ENCODE peak calls at places on chromosomes 3 and 15, in five cellular contexts. D, P, F, I and B are unnamed samples.

GRCh38 chr3:159856496-159857098 is 132.0 kb upstream of the IL12A start:
- DNase-seq in D (no peak), P (no peak), F (no peak), I (no peak), B (no peak)

GRCh38 chr15:39580630-39581500 is at the start of gene THBS1:
- DNase-seq in I (peak), F (peak), D (peak), P (peak), B (peak)

GRCh38 chr15:43007551-43007950 is 87.0 kb upstream of the TTBK2 start:
- DNase-seq in I (no peak), F (no peak), D (no peak), P (no peak), B (no peak)

GRCh38 chr3:33218446-33219174 is at the start of gene SUSD5:
- DNase-seq in I (peak), D (no peak), F (no peak), P (peak), B (peak)

GRCh38 chr3:88742674-88743507 is 364.5 kb upstream of the EPHA3 start:
- DNase-seq in D (no peak), I (no peak), P (no peak), F (no peak), B (no peak)

GRCh38 chr3:126056681-126057546 is 27.0 kb downstream of the SLC41A3 start:
- DNase-seq in F (peak), P (no peak), D (no peak), I (peak), B (no peak)

GRCh38 chr15:65066635-65067333 is 1.0 kb downstream of the RASL12 start:
- DNase-seq in I (no peak), P (no peak), F (no peak), D (peak), B (no peak)

GRCh38 chr3:7720649-7721048 is 781.0 kb upstream of the LMCD1 start:
- DNase-seq in D (no peak), P (no peak), I (no peak), F (no peak), B (no peak)

GRCh38 chr15:48557335-48557734 is 88.2 kb downstream of the FBN1 start:
- DNase-seq in D (no peak), I (no peak), F (no peak), P (no peak), B (no peak)

GRCh38 chr15:42138968-42139386 is 17.5 kb downstream of the PLA2G4F start:
- DNase-seq in I (peak), D (no peak), P (no peak), F (peak), B (peak)

GRCh38 chr3:377158-377561 is 180.6 kb downstream of the CHL1 start:
- DNase-seq in F (no peak), P (peak), D (no peak), I (no peak), B (no peak)

GRCh38 chr3:120793601-120794000 is 51.1 kb downstream of the GTF2E1 start:
- DNase-seq in F (no peak), P (no peak), D (no peak), I (no peak), B (no peak)

GRCh38 chr3:159892171-159892791 is 96.4 kb upstream of the IL12A start:
- DNase-seq in F (no peak), P (no peak), D (no peak), I (no peak), B (no peak)

GRCh38 chr3:63442918-63443317 is 164.8 kb downstream of the SYNPR start:
- DNase-seq in P (no peak), F (no peak), D (no peak), I (no peak), B (no peak)

GRCh38 chr3:187136936-187137335 is 2.4 kb downstream of the RPL39L start:
- DNase-seq in I (no peak), P (peak), F (no peak), D (no peak), B (no peak)

GRCh38 chr15:71449363-71449762 is 334.1 kb downstream of the THSD4 start:
- DNase-seq in F (no peak), I (no peak), P (no peak), D (no peak), B (no peak)

GRCh38 chr3:52106951-52107611 is 47.1 kb downstream of the POC1A start:
- DNase-seq in F (no peak), D (peak), I (no peak), P (no peak), B (peak)

GRCh38 chr3:52112056-52112455 is 42.2 kb downstream of the POC1A start:
- DNase-seq in P (no peak), I (no peak), D (peak), F (no peak), B (peak)

GRCh38 chr3:52110502-52110901 is 43.7 kb downstream of the POC1A start:
- DNase-seq in I (no peak), P (no peak), F (no peak), D (peak), B (peak)

GRCh38 chr3:52109556-52110380 is 44.5 kb downstream of the POC1A start:
- DNase-seq in I (no peak), F (no peak), D (peak), P (peak), B (peak)

DNA sequence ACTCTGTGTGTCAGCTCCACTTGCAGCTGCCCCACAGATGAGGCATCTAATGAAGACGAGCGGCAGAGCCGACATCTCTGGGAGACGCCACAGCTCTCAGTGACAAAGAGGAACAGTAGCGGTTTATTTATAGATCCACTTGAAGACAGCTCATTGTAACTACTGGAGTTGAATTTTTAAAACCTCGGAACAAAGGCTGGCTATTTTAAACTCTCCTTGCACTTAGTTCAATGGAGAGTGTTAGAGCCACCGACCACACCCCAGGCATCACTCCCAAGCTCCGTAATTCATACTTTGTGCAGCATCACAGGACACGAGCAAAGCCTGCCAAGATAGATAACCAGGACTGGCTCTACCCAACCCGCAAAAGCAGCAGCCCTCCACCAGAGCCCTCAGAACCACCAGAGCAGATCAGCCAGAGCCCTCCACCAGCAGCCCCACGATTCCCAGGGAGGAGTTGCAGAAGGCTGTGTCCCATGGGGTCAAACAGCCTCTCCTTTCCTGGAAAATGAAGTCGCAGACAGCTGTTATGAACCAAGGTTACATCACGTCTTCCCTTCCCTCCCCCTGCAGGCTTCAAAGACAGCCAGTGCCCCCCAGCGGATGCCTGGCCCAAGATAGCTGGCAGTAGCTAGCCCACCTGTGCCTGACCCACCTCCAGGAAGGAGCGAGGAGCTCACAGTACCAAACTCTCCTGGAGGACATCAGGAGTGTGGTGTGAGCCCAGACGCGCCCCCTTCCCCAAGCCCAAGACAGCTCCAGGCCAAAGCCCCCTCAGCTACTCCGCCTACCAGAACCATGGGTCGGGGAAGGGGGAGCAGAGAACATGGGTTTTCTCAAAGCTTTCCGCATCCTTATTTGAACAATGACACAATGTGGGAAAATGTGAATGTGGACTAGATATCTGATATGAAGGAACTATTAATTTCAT is 45.7 kb downstream of the POC1A start:
- DNase-seq in I (no peak), F (no peak), D (peak), P (peak), B (peak)
- H3K27ac ChIP-seq in I (peak), F (no peak), D (peak), P (peak), B (no peak)

DNA sequence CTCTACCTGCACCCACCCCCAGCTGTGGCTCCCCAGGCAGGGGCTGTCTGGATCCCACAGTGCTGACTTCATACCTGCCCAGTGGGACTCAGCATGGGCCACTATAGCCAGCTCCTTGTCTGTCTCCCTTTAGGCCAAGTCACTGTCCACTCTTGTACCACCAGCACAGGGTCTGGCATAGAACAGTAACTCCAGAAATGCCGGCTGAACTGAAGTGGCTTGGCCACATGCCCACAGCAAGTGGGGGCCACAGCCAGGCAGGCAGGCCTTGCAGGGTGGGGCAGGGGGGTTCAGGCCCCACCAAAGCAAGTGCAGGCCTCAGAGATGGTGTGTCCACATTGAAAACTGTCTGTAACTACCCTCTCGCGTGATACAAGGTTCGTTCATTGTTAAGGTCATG is 252.6 kb upstream of the LYSMD4 start:
- DNase-seq in I (no peak), D (no peak), P (no peak), F (no peak), B (peak)
- TF ChIP-seq CTCF in I (no peak), D (no peak), P (no peak), F (no peak), B (no peak)

GRCh38 chr3:23612296-23612891 is 193.4 kb upstream of the UBE2E1 start:
- DNase-seq in F (no peak), I (no peak), D (no peak), P (peak), B (no peak)
- H3K27ac ChIP-seq in F (no peak), I (no peak), D (no peak), P (peak), B (no peak)

GRCh38 chr3:71708478-71709098 is 16.6 kb downstream of the EIF4E3 start:
- DNase-seq in P (no peak), F (no peak), I (no peak), D (peak), B (no peak)

GRCh38 chr3:71713041-71713440 is 12.2 kb downstream of the EIF4E3 start:
- DNase-seq in P (no peak), I (no peak), D (no peak), F (no peak), B (no peak)

GRCh38 chr3:71709908-71710511 is 15.2 kb downstream of the EIF4E3 start:
- DNase-seq in P (no peak), I (no peak), D (no peak), F (no peak), B (no peak)

GRCh38 chr3:71707600-71707999 is 17.6 kb downstream of the EIF4E3 start:
- DNase-seq in F (no peak), D (no peak), I (no peak), P (no peak), B (no peak)

DNA sequence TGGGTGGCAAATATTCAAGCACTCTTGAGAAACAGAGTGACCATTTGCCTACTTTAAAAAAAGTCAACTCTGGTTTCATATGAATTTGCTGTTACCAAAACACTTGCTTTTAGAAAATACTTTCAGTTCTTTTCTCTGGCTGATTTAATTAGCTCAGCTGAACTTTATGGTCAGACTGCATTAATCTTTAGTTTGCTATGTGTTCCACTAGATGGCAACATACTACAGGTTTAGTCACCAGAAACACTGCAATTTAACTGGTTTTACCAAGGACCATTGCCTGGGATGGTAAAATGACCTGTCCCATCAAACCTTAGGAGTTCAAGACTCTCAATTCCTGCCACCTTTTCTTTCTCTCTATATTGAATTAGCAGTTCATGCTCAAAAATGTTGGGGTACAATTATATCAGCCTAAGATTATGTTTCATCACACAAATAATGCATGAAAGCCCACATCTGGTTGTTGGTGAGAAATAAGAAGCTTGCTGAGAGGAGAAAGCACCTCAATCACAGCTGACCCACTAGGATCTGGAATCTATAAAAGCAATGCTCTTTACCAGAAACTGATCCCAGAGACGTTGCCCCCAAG is 14.2 kb downstream of the EIF4E3 start:
- DNase-seq in P (peak), I (no peak), F (no peak), D (no peak), B (no peak)
- TF ChIP-seq CTCF in P (peak), I (peak), F (peak), D (peak), B (peak)

GRCh38 chr15:70066422-70066821 is 31.3 kb downstream of the TLE3 start:
- DNase-seq in I (no peak), F (no peak), P (no peak), D (no peak), B (no peak)

GRCh38 chr15:70064441-70064840 is 33.3 kb downstream of the TLE3 start:
- DNase-seq in I (no peak), D (peak), F (no peak), P (peak), B (no peak)

GRCh38 chr15:70067011-70067410 is 30.7 kb downstream of the TLE3 start:
- DNase-seq in I (no peak), F (no peak), P (no peak), D (no peak), B (no peak)

GRCh38 chr15:70065006-70065722 is 32.6 kb downstream of the TLE3 start:
- DNase-seq in P (no peak), D (peak), F (no peak), I (no peak), B (no peak)

GRCh38 chr15:70066004-70066403 is 31.7 kb downstream of the TLE3 start:
- DNase-seq in F (no peak), I (no peak), D (no peak), P (no peak), B (no peak)
- H3K27ac ChIP-seq in F (no peak), I (no peak), D (no peak), P (no peak), B (no peak)

GRCh38 chr3:25495726-25496125 is 67.7 kb downstream of the RARB start:
- DNase-seq in I (no peak), F (no peak), P (no peak), D (no peak), B (no peak)
- TF ChIP-seq CTCF in I (no peak), F (no peak), P (no peak), D (no peak), B (no peak)

DNA sequence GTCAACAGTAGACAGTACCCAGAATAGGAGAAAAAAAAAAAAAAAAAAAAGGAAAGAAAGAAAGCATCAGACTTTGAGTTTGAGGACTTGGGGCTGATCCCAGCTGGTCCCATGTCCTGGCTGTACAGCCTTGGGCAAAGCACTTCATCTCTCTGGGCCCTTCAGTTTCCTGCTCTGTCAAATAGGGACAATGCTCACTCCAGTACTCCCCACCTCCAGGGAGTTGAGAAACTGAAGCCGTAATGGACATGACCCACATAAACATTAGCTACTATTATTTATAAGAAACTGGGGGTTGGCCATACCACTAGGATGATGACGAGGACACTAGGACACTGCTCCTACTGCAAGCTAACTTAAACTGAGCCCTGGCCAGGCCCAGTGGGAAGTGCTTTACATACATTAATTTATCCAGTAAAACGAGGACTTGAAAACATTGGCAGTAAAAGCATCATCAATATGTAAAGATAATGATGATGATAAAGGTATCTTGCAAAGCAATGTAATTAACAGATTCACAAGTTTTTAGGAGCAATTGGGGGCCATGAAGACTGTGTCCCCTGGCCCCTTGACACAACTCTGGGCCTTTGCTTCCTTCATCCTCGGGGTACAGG is 22.9 kb upstream of the SMAD6 start:
- DNase-seq in D (no peak), F (no peak), P (peak), I (no peak), B (no peak)
- H3K27ac ChIP-seq in D (peak), F (no peak), P (no peak), I (peak), B (no peak)